ENCODE peak calls at places on chromosomes 6 and 20, in four cellular contexts. Y, P, G and V are unnamed samples.

GRCh38 chr20:17522528-17522927 is 8.7 kb downstream of the BFSP1 start:
- DNase-seq in G (no peak), Y (no peak), P (no peak), V (no peak)

GRCh38 chr6:109282732-109283131 is 99.5 kb downstream of the CD164 start:
- DNase-seq in P (no peak), Y (no peak), G (no peak), V (no peak)

GRCh38 chr20:3452127-3452526 is 18.7 kb upstream of the ATRN start:
- DNase-seq in G (no peak), Y (no peak), P (no peak), V (no peak)

GRCh38 chr6:109458774-109459531 is 3.4 kb upstream of the MICAL1 start:
- DNase-seq in Y (no peak), G (peak; percentile 56), P (no peak), V (no peak)

GRCh38 chr6:104639671-104640070 is 220.0 kb downstream of the HACE1 start:
- DNase-seq in P (no peak), G (peak; percentile 21), Y (no peak), V (no peak)

GRCh38 chr6:78599526-78599925 is 267.8 kb upstream of the IRAK1BP1 start:
- DNase-seq in Y (no peak), G (no peak), P (no peak), V (no peak)

GRCh38 chr20:43938932-43939761 is 24.5 kb downstream of the TOX2 start:
- DNase-seq in Y (no peak), P (no peak), G (no peak), V (no peak)

GRCh38 chr6:4388675-4389074 is 253.3 kb upstream of the ECI2 start:
- DNase-seq in G (no peak), P (peak; percentile 43), Y (no peak), V (peak; percentile 42)

GRCh38 chr20:36676701-36677421 is 30.9 kb upstream of the SLA2 start:
- DNase-seq in P (no peak), G (no peak), Y (no peak), V (peak; percentile 89)

GRCh38 chr6:50305660-50306059 is 255.9 kb upstream of the DEFB112 start:
- DNase-seq in P (no peak), Y (no peak), G (no peak), V (no peak)

GRCh38 chr6:37242429-37243052 is 15.0 kb upstream of the TBC1D22B start:
- DNase-seq in Y (no peak), G (no peak), P (peak; percentile 68), V (no peak)

GRCh38 chr6:37243816-37244370 is 13.7 kb upstream of the TBC1D22B start:
- DNase-seq in P (peak; percentile 84), G (no peak), Y (no peak), V (no peak)

GRCh38 chr6:37242042-37242428 is 15.5 kb upstream of the TBC1D22B start:
- DNase-seq in G (no peak), P (no peak), Y (no peak), V (no peak)

GRCh38 chr6:37243131-37243815 is 14.3 kb upstream of the TBC1D22B start:
- DNase-seq in P (no peak), Y (no peak), G (no peak), V (no peak)

DNA sequence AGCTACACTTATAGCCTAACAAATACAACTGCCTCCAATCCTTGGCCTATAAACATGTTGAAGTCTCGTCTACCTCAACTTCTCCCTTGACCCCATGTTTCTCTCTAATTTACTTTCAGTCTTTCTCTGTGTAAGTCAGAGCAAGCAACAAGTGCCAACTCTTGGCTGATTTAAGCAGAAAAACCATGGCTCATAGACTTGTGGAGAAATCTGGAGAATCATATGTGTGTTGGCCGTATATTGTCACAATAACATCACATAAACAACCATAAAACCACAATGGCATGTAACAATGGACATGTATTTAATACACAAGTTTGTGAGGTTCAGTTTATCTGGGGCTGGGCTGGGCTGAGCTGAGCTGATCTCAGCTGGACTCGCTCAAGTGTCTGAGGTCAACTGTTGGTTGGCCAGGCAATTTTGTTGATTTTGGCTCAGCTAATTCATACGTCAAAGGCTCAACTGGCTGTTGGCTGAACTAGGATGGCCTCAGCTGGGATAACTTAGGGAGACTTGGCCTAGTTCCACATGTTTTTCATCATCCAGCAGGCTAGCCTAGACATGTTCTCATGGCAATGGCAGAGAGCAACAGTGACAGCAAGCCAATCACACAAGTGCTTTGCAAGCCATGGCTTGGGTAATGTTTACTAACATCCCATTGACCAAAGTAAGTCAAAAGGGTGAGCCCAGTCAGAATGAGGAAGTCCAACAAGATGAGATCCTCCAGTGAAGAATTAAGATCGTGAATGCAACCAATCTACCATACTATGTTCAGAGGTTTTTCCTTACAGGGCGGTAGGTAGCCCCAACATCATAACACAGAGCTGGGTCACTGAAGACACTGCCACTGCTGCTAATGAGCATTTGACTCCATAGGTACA is 12.9 kb upstream of the TBC1D22B start:
- DNase-seq in P (peak; percentile 76), Y (no peak), G (no peak), V (no peak)
- TF ChIP-seq NRF1 in P (peak; percentile 16), Y (no peak), G (no peak), V (no peak)

GRCh38 chr6:95232477-95232876 is 344.9 kb upstream of the MANEA start:
- DNase-seq in P (no peak), G (no peak), Y (no peak), V (no peak)
- TF ChIP-seq NRF1 in P (no peak), G (no peak), Y (no peak), V (no peak)

GRCh38 chr6:167734662-167735497 is 91.8 kb upstream of the AFDN start:
- DNase-seq in P (no peak), G (no peak), Y (no peak), V (no peak)

GRCh38 chr6:167733740-167734661 is 92.7 kb upstream of the AFDN start:
- DNase-seq in Y (no peak), G (no peak), P (no peak), V (no peak)

GRCh38 chr6:167737205-167737830 is 89.4 kb upstream of the AFDN start:
- DNase-seq in P (no peak), Y (no peak), G (no peak), V (no peak)

GRCh38 chr6:167736486-167737204 is 90.1 kb upstream of the AFDN start:
- DNase-seq in P (no peak), Y (no peak), G (no peak), V (no peak)

DNA sequence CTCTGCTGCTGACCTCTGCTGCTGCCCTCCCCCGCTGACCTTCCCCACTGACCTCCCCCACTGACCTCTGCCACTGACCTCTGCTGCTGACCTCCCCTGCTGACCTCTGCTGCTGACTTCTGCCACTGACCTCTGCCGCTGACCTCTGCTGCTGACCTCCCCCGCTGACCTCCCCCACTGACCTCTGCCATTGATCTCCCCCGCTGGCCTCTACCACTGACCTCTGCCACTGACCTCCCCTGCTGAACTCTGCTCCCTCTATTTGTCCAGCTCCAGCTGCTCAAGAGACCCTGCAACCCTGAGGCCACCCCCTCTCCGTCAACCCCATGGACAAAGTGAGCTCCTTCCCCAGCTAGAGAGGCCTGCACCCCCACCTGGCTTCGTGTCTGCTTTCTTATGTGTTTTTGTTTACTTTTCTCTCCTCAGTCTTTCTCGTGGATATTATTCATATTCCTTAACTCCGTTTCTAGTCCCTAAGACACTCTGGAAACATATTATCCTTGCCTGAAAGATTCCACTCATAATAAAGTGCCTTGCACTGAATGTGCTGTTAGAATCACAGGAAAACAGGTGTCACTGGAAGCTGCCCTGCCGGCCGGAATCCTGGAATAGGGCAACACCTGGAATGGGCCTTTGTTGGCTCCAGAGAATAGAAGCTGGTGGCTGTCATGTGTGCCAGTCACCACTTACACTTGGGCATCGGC is 91.1 kb upstream of the AFDN start:
- DNase-seq in P (no peak), Y (no peak), G (no peak), V (no peak)
- TF ChIP-seq NRF1 in P (no peak), Y (no peak), G (no peak), V (no peak)

GRCh38 chr6:97198181-97198580 is 84.8 kb downstream of the MMS22L start:
- DNase-seq in G (no peak), P (peak; percentile 28), Y (no peak), V (no peak)

GRCh38 chr6:97189767-97190166 is 93.2 kb downstream of the MMS22L start:
- DNase-seq in Y (no peak), G (no peak), P (no peak), V (no peak)

DNA sequence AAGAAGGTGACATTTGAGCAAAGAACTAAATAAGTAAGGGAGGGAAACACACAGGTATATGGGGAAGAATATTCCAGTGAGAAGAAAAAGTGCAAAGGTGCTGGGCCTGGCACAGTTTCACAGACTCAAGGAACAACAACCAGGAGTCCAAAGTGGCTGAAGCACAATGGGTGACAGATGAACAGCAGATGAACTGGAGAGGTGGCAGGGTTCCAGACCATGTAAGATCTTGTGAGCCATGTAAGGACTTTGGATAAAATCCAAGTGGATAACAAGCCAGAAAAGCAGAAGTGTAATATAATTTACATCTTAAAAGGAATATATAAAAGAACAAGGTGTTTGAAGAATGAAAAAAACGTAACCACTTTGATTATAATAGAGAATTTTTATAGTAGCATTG is 87.9 kb downstream of the MMS22L start:
- DNase-seq in Y (no peak), G (no peak), P (no peak), V (no peak)
- TF ChIP-seq NRF1 in Y (no peak), G (no peak), P (no peak), V (no peak)

GRCh38 chr6:144151010-144151727 is 852 bp downstream of the STX11 start:
- DNase-seq in P (peak; percentile 48), Y (no peak), G (peak; percentile 88), V (no peak)
- TF ChIP-seq NRF1 in P (no peak), Y (no peak), G (no peak), V (no peak)